ENCODE peak calls at places on chromosomes 11 and 22, in four cellular contexts. S, G, H and J are unnamed samples.

GRCh38 chr11:120814531-120815259 is 209.2 kb upstream of the TBCEL start:
- DNase-seq in G (no peak), H (no peak), S (no peak), J (no peak)

GRCh38 chr22:33975841-33976240 is 55.6 kb upstream of the LARGE1 start:
- DNase-seq in H (no peak), S (no peak), G (no peak), J (no peak)

GRCh38 chr11:134566311-134566710 is 154.3 kb upstream of the B3GAT1 start:
- DNase-seq in S (no peak), H (no peak), G (no peak), J (no peak)

GRCh38 chr11:86138958-86139357 is 70.1 kb upstream of the PICALM start:
- DNase-seq in H (no peak), G (no peak), S (peak), J (no peak)

GRCh38 chr22:40610329-40610850 is 26.1 kb downstream of the MRTFA start:
- DNase-seq in H (no peak), G (no peak), S (no peak), J (no peak)

GRCh38 chr11:17528906-17529813 is 15.1 kb downstream of the USH1C start:
- DNase-seq in H (no peak), S (no peak), G (no peak), J (no peak)

GRCh38 chr11:103878646-103879045 is 157.8 kb upstream of the DDI1 start:
- DNase-seq in H (no peak), G (no peak), S (no peak), J (no peak)

GRCh38 chr11:109088061-109088460 is 333.9 kb upstream of the C11orf87 start:
- DNase-seq in G (no peak), S (no peak), H (no peak), J (no peak)

GRCh38 chr11:123470862-123471261 is 40.8 kb downstream of the GRAMD1B start:
- DNase-seq in S (no peak), G (no peak), H (no peak), J (no peak)

GRCh38 chr22:43720718-43721117 is 91.4 kb downstream of the EFCAB6 start:
- DNase-seq in S (peak), G (no peak), H (no peak), J (no peak)

GRCh38 chr11:26276798-26277424 is 55.0 kb upstream of the ANO3 start:
- DNase-seq in G (no peak), S (peak), H (no peak), J (no peak)

GRCh38 chr11:96500440-96500839 is 110.6 kb downstream of the JRKL start:
- DNase-seq in S (no peak), H (no peak), G (no peak), J (no peak)

GRCh38 chr11:2787816-2788750 is 88.3 kb upstream of the KCNQ1OT1 start:
- DNase-seq in H (no peak), S (no peak), G (no peak), J (no peak)

GRCh38 chr11:79274636-79275315 is 166.1 kb downstream of the TENM4 start:
- DNase-seq in H (no peak), G (no peak), S (no peak), J (no peak)

GRCh38 chr22:23263651-23264555 is 83.6 kb downstream of the BCR start:
- DNase-seq in S (peak), G (no peak), H (no peak), J (no peak)

GRCh38 chr11:19739872-19740271 is 27.2 kb downstream of the NAV2 start:
- DNase-seq in G (no peak), S (no peak), H (no peak), J (no peak)

DNA sequence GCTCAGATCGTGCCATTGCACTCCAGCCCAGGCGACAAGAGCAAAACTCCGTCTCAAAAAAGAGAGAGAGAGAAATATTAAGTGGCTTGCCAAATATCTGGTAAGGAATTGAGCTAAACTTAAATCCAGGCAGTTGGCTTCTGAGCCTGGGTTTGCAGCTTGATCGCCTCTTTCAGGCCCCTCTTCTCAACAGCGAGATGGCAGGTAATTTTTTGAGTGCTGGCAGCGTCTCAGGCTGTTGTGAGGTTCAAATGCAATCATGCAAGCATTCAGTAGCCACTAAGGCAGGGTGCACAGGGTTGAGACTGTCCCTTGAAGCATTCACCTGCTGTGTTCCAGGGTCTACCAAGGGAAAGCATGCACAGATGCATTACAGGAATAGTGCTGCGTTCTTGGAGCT is 670 bp upstream of the CTSF start:
- DNase-seq in S (no peak), H (no peak), G (no peak), J (no peak)
- H3K27ac ChIP-seq in S (no peak), H (no peak), G (peak), J (no peak)

DNA sequence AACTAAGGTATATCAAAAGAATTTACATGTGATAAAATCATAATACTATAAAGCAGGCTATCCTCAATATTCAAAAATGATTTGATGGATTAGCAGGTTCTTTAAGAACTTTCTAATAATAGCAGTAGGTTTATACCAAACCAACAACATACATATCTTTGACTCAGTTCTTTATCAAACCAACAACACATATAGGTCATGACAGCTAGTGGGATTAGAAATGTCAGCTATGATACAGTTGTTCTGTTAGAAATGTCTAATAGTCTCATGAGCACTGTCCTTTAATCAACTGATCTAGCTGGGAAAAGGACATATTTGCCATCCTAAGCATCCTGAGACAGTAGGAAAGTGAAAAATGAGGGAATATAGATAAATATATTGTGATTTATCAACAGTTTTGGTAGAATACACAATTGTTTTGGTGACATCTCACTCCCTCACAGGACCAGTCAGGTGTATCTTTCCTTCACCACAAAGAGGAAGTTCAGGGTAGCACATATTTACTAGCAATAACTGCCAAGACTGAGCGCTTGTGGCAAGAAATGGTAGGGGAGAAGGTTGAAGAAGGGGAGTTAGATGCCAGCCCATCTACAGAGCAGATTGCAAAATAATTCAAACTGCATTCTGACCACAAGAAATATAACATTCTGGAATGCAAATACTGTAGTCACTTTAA is 90.8 kb upstream of the APOA1 start:
- DNase-seq in G (no peak), H (no peak), S (peak), J (no peak)
- H3K27ac ChIP-seq in G (no peak), H (no peak), S (peak), J (no peak)

GRCh38 chr11:70916321-70916720 is 336.1 kb downstream of the SHANK2 start:
- DNase-seq in H (no peak), G (peak), S (no peak), J (no peak)

GRCh38 chr11:70913715-70914231 is 338.6 kb downstream of the SHANK2 start:
- DNase-seq in G (no peak), S (no peak), H (no peak), J (no peak)

GRCh38 chr11:70912226-70912840 is 340.0 kb downstream of the SHANK2 start:
- DNase-seq in H (no peak), G (no peak), S (no peak), J (no peak)

GRCh38 chr11:70915158-70915795 is 337.1 kb downstream of the SHANK2 start:
- DNase-seq in H (no peak), S (no peak), G (no peak), J (no peak)

GRCh38 chr11:70914496-70914895 is 337.9 kb downstream of the SHANK2 start:
- DNase-seq in S (no peak), H (no peak), G (no peak), J (no peak)
- H3K27ac ChIP-seq in S (no peak), H (no peak), G (no peak), J (no peak)

GRCh38 chr22:48563118-48563965 is 1264.3 kb downstream of the BRD1 start:
- DNase-seq in G (no peak), S (no peak), H (no peak), J (no peak)
- H3K27ac ChIP-seq in G (no peak), S (no peak), H (no peak), J (no peak)

DNA sequence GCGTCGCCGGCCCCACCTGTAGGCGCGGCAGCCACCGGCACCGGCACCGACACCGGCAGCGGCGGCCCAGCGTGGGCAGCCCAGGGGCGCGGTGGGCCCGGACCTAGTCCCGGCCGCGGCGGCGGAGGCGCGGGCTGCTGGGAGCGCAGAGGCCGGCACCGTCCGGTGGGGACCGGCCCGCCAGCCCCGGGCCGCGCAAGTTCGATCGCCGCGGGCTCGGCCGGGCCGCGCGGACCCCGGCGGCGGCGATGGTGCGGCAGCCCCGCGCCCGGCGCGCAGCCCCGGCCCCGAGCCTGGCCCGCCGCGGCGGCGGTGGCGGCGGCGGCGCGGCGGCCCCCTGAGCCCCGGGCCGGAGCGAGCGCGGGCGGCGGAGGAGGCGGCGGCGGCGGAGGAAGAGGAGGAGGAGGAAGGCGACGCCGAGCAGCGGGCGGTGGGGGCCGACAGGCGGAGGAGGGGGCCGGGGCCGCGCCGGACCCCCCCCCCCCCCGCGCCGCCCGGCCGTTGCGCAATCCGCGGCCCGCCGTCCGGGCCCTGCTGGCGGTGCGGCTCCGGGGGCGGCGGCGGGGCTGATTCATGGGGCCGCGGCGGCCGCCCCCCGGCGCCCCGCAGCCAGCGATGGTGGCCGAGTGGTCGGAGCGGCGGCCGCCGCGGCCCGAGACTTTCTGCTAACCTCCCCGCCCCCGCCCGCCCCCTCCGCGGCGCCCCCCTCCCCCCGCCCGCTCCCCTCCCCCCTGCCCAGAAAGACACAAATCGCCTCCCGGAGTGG is 1251.9 kb downstream of the BRD1 start:
- DNase-seq in S (no peak), H (no peak), G (no peak), J (no peak)
- H3K27ac ChIP-seq in S (no peak), H (no peak), G (no peak), J (no peak)